ENCODE peak calls at places on chromosomes 2 and 18, in ten cellular contexts. One of them, this sample, is unnamed. For H3K4me1, the result is how much of the 10 kb centered on the place peaks cover.

GRCh38 chr2:8633735-8634313 is 48.0 kb upstream of the ID2 start:
- DNase-seq in left ventricle myocardium inferior: no peak
- DNase-seq in cardiac muscle cell: peak
- DNase-seq in CD4-positive, alpha-beta memory T cell: no peak
- DNase-seq in DND-41: no peak
- DNase-seq in thoracic aorta: no peak
- DNase-seq in fibroblast of lung: peak
- DNase-seq in neural progenitor cell: no peak
- DNase-seq in lower lobe of right lung: peak
- DNase-seq in IMR-90: peak
- DNase-seq in this sample: no peak

GRCh38 chr2:218881744-218882462 is 1.3 kb downstream of the WNT10A start:
- DNase-seq in left ventricle myocardium inferior: no peak
- DNase-seq in cardiac muscle cell: no peak
- DNase-seq in CD4-positive, alpha-beta memory T cell: no peak
- DNase-seq in DND-41: no peak
- DNase-seq in thoracic aorta: no peak
- DNase-seq in fibroblast of lung: no peak
- DNase-seq in neural progenitor cell: no peak
- DNase-seq in lower lobe of right lung: no peak
- DNase-seq in IMR-90: no peak
- DNase-seq in this sample: no peak

GRCh38 chr2:230130668-230131364 is 62.1 kb upstream of the SLC16A14 start:
- DNase-seq in left ventricle myocardium inferior: peak
- DNase-seq in cardiac muscle cell: peak
- DNase-seq in CD4-positive, alpha-beta memory T cell: no peak
- DNase-seq in DND-41: no peak
- DNase-seq in thoracic aorta: no peak
- DNase-seq in fibroblast of lung: peak
- DNase-seq in neural progenitor cell: no peak
- DNase-seq in lower lobe of right lung: no peak
- DNase-seq in IMR-90: peak
- DNase-seq in this sample: no peak

GRCh38 chr2:31176742-31177141 is 38.5 kb upstream of the GALNT14 start:
- DNase-seq in left ventricle myocardium inferior: no peak
- DNase-seq in cardiac muscle cell: no peak
- DNase-seq in CD4-positive, alpha-beta memory T cell: no peak
- DNase-seq in DND-41: no peak
- DNase-seq in thoracic aorta: no peak
- DNase-seq in fibroblast of lung: no peak
- DNase-seq in neural progenitor cell: no peak
- DNase-seq in lower lobe of right lung: no peak
- DNase-seq in IMR-90: no peak
- DNase-seq in this sample: no peak

GRCh38 chr18:79918089-79919011 is 33.1 kb downstream of the SLC66A2 start:
- DNase-seq in left ventricle myocardium inferior: no peak
- DNase-seq in cardiac muscle cell: no peak
- DNase-seq in CD4-positive, alpha-beta memory T cell: no peak
- DNase-seq in DND-41: no peak
- DNase-seq in thoracic aorta: no peak
- DNase-seq in fibroblast of lung: no peak
- DNase-seq in neural progenitor cell: no peak
- DNase-seq in lower lobe of right lung: peak
- DNase-seq in IMR-90: no peak
- DNase-seq in this sample: no peak

GRCh38 chr2:240426797-240427721 is 8.4 kb upstream of the GPC1 start:
- DNase-seq in left ventricle myocardium inferior: no peak
- DNase-seq in cardiac muscle cell: peak
- DNase-seq in CD4-positive, alpha-beta memory T cell: no peak
- DNase-seq in DND-41: no peak
- DNase-seq in thoracic aorta: no peak
- DNase-seq in fibroblast of lung: peak
- DNase-seq in neural progenitor cell: no peak
- DNase-seq in lower lobe of right lung: peak
- DNase-seq in IMR-90: peak
- DNase-seq in this sample: no peak

GRCh38 chr2:136844546-136844945 is 79.2 kb downstream of the THSD7B start:
- DNase-seq in left ventricle myocardium inferior: no peak
- DNase-seq in cardiac muscle cell: no peak
- DNase-seq in CD4-positive, alpha-beta memory T cell: no peak
- DNase-seq in DND-41: peak
- DNase-seq in thoracic aorta: no peak
- DNase-seq in fibroblast of lung: no peak
- DNase-seq in neural progenitor cell: no peak
- DNase-seq in lower lobe of right lung: no peak
- DNase-seq in IMR-90: no peak
- DNase-seq in this sample: no peak

GRCh38 chr2:201696151-201696659 is 2.2 kb downstream of the MPP4 start:
- DNase-seq in left ventricle myocardium inferior: no peak
- DNase-seq in cardiac muscle cell: peak
- DNase-seq in CD4-positive, alpha-beta memory T cell: no peak
- DNase-seq in DND-41: no peak
- DNase-seq in thoracic aorta: no peak
- DNase-seq in fibroblast of lung: peak
- DNase-seq in neural progenitor cell: no peak
- DNase-seq in lower lobe of right lung: no peak
- DNase-seq in IMR-90: peak
- DNase-seq in this sample: no peak

GRCh38 chr2:102004588-102004987 is 12.8 kb downstream of the IL1R2 start:
- DNase-seq in left ventricle myocardium inferior: no peak
- DNase-seq in cardiac muscle cell: no peak
- DNase-seq in CD4-positive, alpha-beta memory T cell: no peak
- DNase-seq in DND-41: no peak
- DNase-seq in thoracic aorta: no peak
- DNase-seq in fibroblast of lung: no peak
- DNase-seq in neural progenitor cell: no peak
- DNase-seq in lower lobe of right lung: no peak
- DNase-seq in IMR-90: no peak
- DNase-seq in this sample: peak

GRCh38 chr18:11859903-11860407 is 8.7 kb downstream of the CHMP1B start:
- DNase-seq in left ventricle myocardium inferior: no peak
- DNase-seq in cardiac muscle cell: peak
- DNase-seq in CD4-positive, alpha-beta memory T cell: no peak
- DNase-seq in DND-41: no peak
- DNase-seq in thoracic aorta: no peak
- DNase-seq in fibroblast of lung: peak
- DNase-seq in neural progenitor cell: no peak
- DNase-seq in lower lobe of right lung: no peak
- DNase-seq in IMR-90: peak
- DNase-seq in this sample: no peak

GRCh38 chr2:239991689-239992314 is 33.3 kb downstream of the NDUFA10 start:
- DNase-seq in left ventricle myocardium inferior: no peak
- DNase-seq in cardiac muscle cell: peak
- DNase-seq in CD4-positive, alpha-beta memory T cell: peak
- DNase-seq in DND-41: peak
- DNase-seq in thoracic aorta: no peak
- DNase-seq in fibroblast of lung: peak
- DNase-seq in neural progenitor cell: peak
- DNase-seq in lower lobe of right lung: no peak
- DNase-seq in IMR-90: peak
- DNase-seq in this sample: no peak

GRCh38 chr2:95260028-95261023 is 13.9 kb upstream of the PROM2 start:
- DNase-seq in left ventricle myocardium inferior: no peak
- DNase-seq in cardiac muscle cell: peak
- DNase-seq in CD4-positive, alpha-beta memory T cell: no peak
- DNase-seq in DND-41: no peak
- DNase-seq in thoracic aorta: no peak
- DNase-seq in fibroblast of lung: no peak
- DNase-seq in neural progenitor cell: no peak
- DNase-seq in lower lobe of right lung: peak
- DNase-seq in IMR-90: peak
- DNase-seq in this sample: no peak

GRCh38 chr2:233408366-233409285 is 54.3 kb downstream of the DGKD start:
- DNase-seq in left ventricle myocardium inferior: no peak
- DNase-seq in cardiac muscle cell: no peak
- DNase-seq in CD4-positive, alpha-beta memory T cell: no peak
- DNase-seq in DND-41: no peak
- DNase-seq in thoracic aorta: no peak
- DNase-seq in fibroblast of lung: no peak
- DNase-seq in neural progenitor cell: no peak
- DNase-seq in lower lobe of right lung: no peak
- DNase-seq in IMR-90: no peak
- DNase-seq in this sample: no peak
- H3K27ac ChIP-seq in left ventricle myocardium inferior: peak
- H3K27ac ChIP-seq in cardiac muscle cell: peak
- H3K27ac ChIP-seq in CD4-positive, alpha-beta memory T cell: no peak
- H3K27ac ChIP-seq in DND-41: peak
- H3K27ac ChIP-seq in thoracic aorta: peak
- H3K27ac ChIP-seq in fibroblast of lung: no peak
- H3K27ac ChIP-seq in neural progenitor cell: no peak
- H3K27ac ChIP-seq in lower lobe of right lung: no peak
- H3K27ac ChIP-seq in IMR-90: no peak
- H3K27ac ChIP-seq in this sample: peak

GRCh38 chr2:104866883-104867350 is 13.0 kb downstream of the POU3F3 start:
- DNase-seq in left ventricle myocardium inferior: no peak
- DNase-seq in cardiac muscle cell: no peak
- DNase-seq in CD4-positive, alpha-beta memory T cell: no peak
- DNase-seq in DND-41: no peak
- DNase-seq in thoracic aorta: no peak
- DNase-seq in fibroblast of lung: no peak
- DNase-seq in neural progenitor cell: peak
- DNase-seq in lower lobe of right lung: no peak
- DNase-seq in IMR-90: no peak
- DNase-seq in this sample: no peak
- H3K4me3 ChIP-seq in left ventricle myocardium inferior: no peak
- H3K4me3 ChIP-seq in cardiac muscle cell: no peak
- H3K4me3 ChIP-seq in CD4-positive, alpha-beta memory T cell: no peak
- H3K4me3 ChIP-seq in DND-41: no peak
- H3K4me3 ChIP-seq in thoracic aorta: no peak
- H3K4me3 ChIP-seq in fibroblast of lung: no peak
- H3K4me3 ChIP-seq in neural progenitor cell: peak
- H3K4me3 ChIP-seq in lower lobe of right lung: no peak
- H3K4me3 ChIP-seq in IMR-90: no peak
- H3K4me3 ChIP-seq in this sample: no peak

DNA sequence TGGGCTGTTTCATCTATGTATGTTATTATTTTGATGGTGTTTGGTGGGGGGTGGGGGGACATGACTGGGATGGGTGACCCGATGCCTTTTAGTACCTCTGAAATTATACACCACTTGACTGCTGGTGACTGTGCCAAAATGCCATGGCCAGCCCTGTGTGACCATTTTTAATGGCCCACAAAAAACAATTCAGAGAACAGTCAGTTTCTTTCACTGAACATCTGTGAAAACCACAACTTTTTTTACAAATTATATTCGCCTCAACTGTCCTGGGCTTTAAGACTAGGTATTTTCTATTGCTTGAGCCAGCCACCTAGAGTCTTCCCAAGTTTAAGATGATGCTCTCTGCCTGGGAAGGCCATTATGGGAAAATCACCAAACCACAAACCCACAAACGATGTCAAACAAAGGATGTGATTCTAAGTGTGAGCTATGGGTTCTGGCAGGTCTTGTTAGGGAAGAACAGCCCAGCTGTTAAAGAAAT is 33.9 kb downstream of the FN1 start:
- DNase-seq in left ventricle myocardium inferior: no peak
- DNase-seq in cardiac muscle cell: peak
- DNase-seq in CD4-positive, alpha-beta memory T cell: no peak
- DNase-seq in DND-41: peak
- DNase-seq in thoracic aorta: no peak
- DNase-seq in fibroblast of lung: peak
- DNase-seq in neural progenitor cell: no peak
- DNase-seq in lower lobe of right lung: no peak
- DNase-seq in IMR-90: peak
- DNase-seq in this sample: no peak
- H3K4me1 ChIP-seq in left ventricle myocardium inferior: under half
- H3K4me1 ChIP-seq in cardiac muscle cell: under half
- H3K4me1 ChIP-seq in CD4-positive, alpha-beta memory T cell: under half
- H3K4me1 ChIP-seq in DND-41: under half
- H3K4me1 ChIP-seq in thoracic aorta: half or more
- H3K4me1 ChIP-seq in fibroblast of lung: under half
- H3K4me1 ChIP-seq in neural progenitor cell: under half
- H3K4me1 ChIP-seq in lower lobe of right lung: under half
- H3K4me1 ChIP-seq in IMR-90: under half
- H3K4me1 ChIP-seq in this sample: under half

DNA sequence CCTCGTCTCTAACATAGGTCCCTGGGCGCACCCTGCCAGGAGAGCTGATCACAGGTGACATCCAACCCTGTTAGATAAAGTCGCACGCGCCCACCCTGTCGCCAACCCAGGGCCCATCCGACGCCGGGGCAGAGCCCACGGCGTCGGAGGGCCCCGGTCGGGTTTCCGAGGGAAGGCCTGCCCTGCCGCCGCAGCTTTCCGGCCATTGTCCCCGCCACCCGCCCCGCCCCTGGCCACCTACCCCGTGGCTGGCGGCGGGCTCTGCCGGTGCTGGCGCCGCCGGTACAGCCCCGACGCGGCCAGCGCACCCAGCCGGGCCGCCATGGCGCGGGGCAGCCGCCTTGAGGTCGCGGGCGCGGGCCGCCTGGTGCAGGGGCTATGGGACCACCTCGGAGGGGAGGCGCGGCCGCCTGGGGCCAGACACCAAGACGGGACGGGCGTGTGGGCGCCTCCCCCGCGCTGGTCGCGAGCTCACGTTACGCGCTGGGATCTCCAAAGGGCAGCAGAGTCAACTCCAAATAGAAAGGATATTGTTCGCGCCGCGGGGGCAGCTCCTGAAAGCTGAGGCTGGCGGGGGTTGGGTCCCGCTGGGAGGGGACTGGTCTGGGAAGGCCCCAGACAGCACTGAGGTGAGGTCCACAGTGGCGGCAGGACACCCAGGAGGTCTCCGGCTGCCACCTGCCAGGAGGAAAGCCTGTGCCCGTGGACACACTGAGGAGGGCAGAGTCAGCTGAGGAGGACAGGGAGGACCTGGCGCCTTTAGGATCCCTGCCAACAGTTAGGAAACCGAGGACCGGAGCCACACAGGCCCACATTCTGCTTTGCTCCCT is 11.1 kb downstream of the LIMS2 start:
- DNase-seq in left ventricle myocardium inferior: peak
- DNase-seq in cardiac muscle cell: no peak
- DNase-seq in CD4-positive, alpha-beta memory T cell: no peak
- DNase-seq in DND-41: no peak
- DNase-seq in thoracic aorta: no peak
- DNase-seq in fibroblast of lung: no peak
- DNase-seq in neural progenitor cell: peak
- DNase-seq in lower lobe of right lung: peak
- DNase-seq in IMR-90: no peak
- DNase-seq in this sample: no peak
- H3K27ac ChIP-seq in left ventricle myocardium inferior: peak
- H3K27ac ChIP-seq in cardiac muscle cell: no peak
- H3K27ac ChIP-seq in CD4-positive, alpha-beta memory T cell: no peak
- H3K27ac ChIP-seq in DND-41: no peak
- H3K27ac ChIP-seq in thoracic aorta: peak
- H3K27ac ChIP-seq in fibroblast of lung: no peak
- H3K27ac ChIP-seq in neural progenitor cell: no peak
- H3K27ac ChIP-seq in lower lobe of right lung: peak
- H3K27ac ChIP-seq in IMR-90: no peak
- H3K27ac ChIP-seq in this sample: no peak

GRCh38 chr2:168913171-168913484 is 12.0 kb downstream of the G6PC2 start:
- DNase-seq in left ventricle myocardium inferior: no peak
- DNase-seq in cardiac muscle cell: no peak
- DNase-seq in CD4-positive, alpha-beta memory T cell: no peak
- DNase-seq in DND-41: no peak
- DNase-seq in thoracic aorta: no peak
- DNase-seq in fibroblast of lung: no peak
- DNase-seq in neural progenitor cell: no peak
- DNase-seq in lower lobe of right lung: no peak
- DNase-seq in IMR-90: no peak
- DNase-seq in this sample: no peak
- H3K4me3 ChIP-seq in left ventricle myocardium inferior: peak
- H3K4me3 ChIP-seq in cardiac muscle cell: no peak
- H3K4me3 ChIP-seq in CD4-positive, alpha-beta memory T cell: no peak
- H3K4me3 ChIP-seq in DND-41: no peak
- H3K4me3 ChIP-seq in thoracic aorta: peak
- H3K4me3 ChIP-seq in fibroblast of lung: peak
- H3K4me3 ChIP-seq in neural progenitor cell: peak
- H3K4me3 ChIP-seq in lower lobe of right lung: no peak
- H3K4me3 ChIP-seq in IMR-90: peak
- H3K4me3 ChIP-seq in this sample: no peak

This sample was measured in CD4-positive, CD25-positive, alpha-beta regulatory T cell.